ENCODE peak calls at places on chromosome 17, in six cellular contexts. S, K, V, G, H and E are unnamed samples.

GRCh38 chr17:71412803-71413202 is 708.0 kb upstream of the SOX9 start:
- DNase-seq in S (peak; percentile 97), H (peak; percentile 94), G (peak; percentile 92), V (no peak), K (no peak), E (peak; percentile 93)

GRCh38 chr17:54972406-54973138 is 4.0 kb downstream of the STXBP4 start:
- DNase-seq in V (no peak), G (no peak), S (no peak), K (no peak), H (no peak), E (no peak)

GRCh38 chr17:45388604-45389325 is 43.9 kb downstream of the ARHGAP27 start:
- DNase-seq in K (no peak), S (no peak), V (no peak), H (peak; percentile 7), G (no peak), E (no peak)

GRCh38 chr17:14203392-14203791 is 33.3 kb downstream of the CDRT15 start:
- DNase-seq in G (no peak), H (peak; percentile 7), S (no peak), K (no peak), V (no peak), E (no peak)

GRCh38 chr17:73099504-73099903 is 7.0 kb upstream of the SLC39A11 start:
- DNase-seq in G (no peak), S (no peak), H (no peak), V (no peak), K (no peak), E (no peak)

GRCh38 chr17:65198653-65199382 is 61.6 kb downstream of the RGS9 start:
- DNase-seq in S (peak; percentile 56), G (no peak), H (peak; percentile 75), K (no peak), V (no peak), E (no peak)

GRCh38 chr17:4750606-4751005 is 10.9 kb upstream of the CXCL16 start:
- DNase-seq in K (no peak), H (no peak), S (no peak), V (no peak), G (no peak), E (no peak)

GRCh38 chr17:43713494-43714162 is 45.0 kb downstream of the SOST start:
- DNase-seq in V (no peak), H (no peak), K (no peak), S (no peak), G (no peak), E (no peak)

GRCh38 chr17:35345926-35346771 is 27.3 kb downstream of the SLFN11 start:
- DNase-seq in V (peak; percentile 85), G (peak; percentile 24), K (peak; percentile 89), S (peak; percentile 22), H (peak; percentile 46), E (no peak)

GRCh38 chr17:2230877-2231276 is 72.7 kb downstream of the SMG6 start:
- DNase-seq in G (no peak), K (no peak), H (peak; percentile 80), V (no peak), S (no peak), E (no peak)

GRCh38 chr17:64599187-64599676 is 62.9 kb downstream of the SMURF2 start:
- DNase-seq in K (no peak), V (no peak), G (no peak), H (no peak), S (peak; percentile 36), E (no peak)

GRCh38 chr17:34163681-34164080 is 91.4 kb upstream of the CCL2 start:
- DNase-seq in V (no peak), G (no peak), S (no peak), K (no peak), H (peak; percentile 9), E (no peak)

GRCh38 chr17:38750312-38751121 is 2.0 kb upstream of the PSMB3 start:
- DNase-seq in K (no peak), G (no peak), S (no peak), V (no peak), H (no peak), E (no peak)

GRCh38 chr17:73907601-73907910 is 263.3 kb upstream of the SDK2 start:
- DNase-seq in G (no peak), H (no peak), K (no peak), V (no peak), S (no peak), E (no peak)

GRCh38 chr17:60971515-60972369 is 294.1 kb downstream of the BCAS3 start:
- DNase-seq in H (peak; percentile 80), K (no peak), S (peak; percentile 56), G (no peak), V (no peak), E (peak; percentile 14)

GRCh38 chr17:61312406-61313295 is 87.0 kb upstream of the TBX2 start:
- DNase-seq in S (no peak), K (no peak), H (no peak), G (no peak), V (no peak), E (no peak)

GRCh38 chr17:82808921-82809905 is 30.6 kb downstream of the ZNF750 start:
- DNase-seq in K (no peak), S (peak; percentile 14), V (no peak), G (no peak), H (no peak), E (no peak)

GRCh38 chr17:39361064-39361463 is 40.4 kb downstream of the FBXL20 start:
- DNase-seq in G (no peak), S (no peak), H (no peak), K (no peak), V (no peak), E (no peak)

GRCh38 chr17:10738516-10739258 is 8.9 kb upstream of the TMEM220 start:
- DNase-seq in K (no peak), S (no peak), V (no peak), H (no peak), G (no peak), E (no peak)

GRCh38 chr17:39144414-39144813 is 7.0 kb downstream of the PLXDC1 start:
- DNase-seq in G (peak; percentile 64), V (peak; percentile 92), K (peak; percentile 85), H (peak; percentile 39), S (peak; percentile 85), E (no peak)

GRCh38 chr17:50267074-50267841 is 7.0 kb upstream of the TMEM92 start:
- DNase-seq in K (no peak), V (peak; percentile 59), S (peak; percentile 37), H (peak; percentile 20), G (no peak), E (no peak)

GRCh38 chr17:38730526-38731379 is 612 bp downstream of the CISD3 start:
- DNase-seq in G (no peak), S (peak; percentile 49), K (peak; percentile 83), H (peak; percentile 76), V (peak; percentile 92), E (no peak)

GRCh38 chr17:2986925-2987324 is 76.5 kb downstream of the OR1D5 start:
- DNase-seq in G (no peak), K (no peak), S (no peak), H (no peak), V (peak; percentile 2), E (no peak)

GRCh38 chr17:48241131-48241591 is 133.6 kb downstream of the SNX11 start:
- DNase-seq in S (peak; percentile 75), G (peak; percentile 34), H (peak; percentile 75), V (no peak), K (peak; percentile 34), E (no peak)

GRCh38 chr17:70521821-70522256 is 352.5 kb downstream of the KCNJ2 start:
- DNase-seq in G (no peak), V (no peak), S (peak; percentile 22), K (peak; percentile 61), H (peak; percentile 0), E (no peak)

GRCh38 chr17:60631119-60631518 is 31.1 kb downstream of the PPM1D start:
- DNase-seq in V (no peak), S (peak; percentile 23), H (no peak), G (no peak), K (no peak), E (no peak)

GRCh38 chr17:66441012-66441703 is 138.7 kb downstream of the PRKCA start:
- DNase-seq in H (no peak), V (no peak), S (no peak), K (no peak), G (no peak), E (no peak)

GRCh38 chr17:61490540-61490975 is 38.3 kb downstream of the TBX4 start:
- DNase-seq in G (peak; percentile 70), K (no peak), S (peak; percentile 24), H (peak; percentile 86), V (no peak), E (peak; percentile 45)

GRCh38 chr17:81710514-81711308 is 1.4 kb upstream of the SLC25A10 start:
- DNase-seq in K (no peak), V (no peak), H (peak; percentile 35), G (no peak), S (no peak), E (no peak)
- TF ChIP-seq CTCF in K (no peak), V (no peak), H (no peak), G (no peak), S (no peak), E (no peak)

GRCh38 chr17:75689441-75689873 is 22.3 kb downstream of the SAP30BP start:
- DNase-seq in H (no peak), S (no peak), V (no peak), K (no peak), G (no peak), E (no peak)
- H3K4me3 ChIP-seq in H (no peak overlapping the region), S (no peak overlapping the region), V (no peak overlapping the region), K (no peak overlapping the region), G (no peak overlapping the region), E (no peak overlapping the region)

GRCh38 chr17:77269696-77270681 is 129.2 kb downstream of the SEC14L1 start:
- DNase-seq in V (no peak), G (no peak), H (no peak), S (no peak), K (no peak), E (no peak)

GRCh38 chr17:77266213-77266612 is 125.4 kb downstream of the SEC14L1 start:
- DNase-seq in K (no peak), S (no peak), H (no peak), V (no peak), G (no peak), E (no peak)

GRCh38 chr17:77264617-77265230 is 124.0 kb downstream of the SEC14L1 start:
- DNase-seq in K (no peak), V (no peak), S (no peak), G (no peak), H (no peak), E (no peak)

GRCh38 chr17:77271421-77271820 is 130.7 kb downstream of the SEC14L1 start:
- DNase-seq in H (no peak), K (no peak), V (no peak), S (no peak), G (no peak), E (no peak)

GRCh38 chr17:77266891-77267341 is 126.1 kb downstream of the SEC14L1 start:
- DNase-seq in H (no peak), S (no peak), K (no peak), G (no peak), V (no peak), E (no peak)
- TF ChIP-seq CTCF in H (peak; percentile 26), S (peak; percentile 40), K (no peak), G (peak; percentile 14), V (no peak), E (peak; percentile 55)

DNA sequence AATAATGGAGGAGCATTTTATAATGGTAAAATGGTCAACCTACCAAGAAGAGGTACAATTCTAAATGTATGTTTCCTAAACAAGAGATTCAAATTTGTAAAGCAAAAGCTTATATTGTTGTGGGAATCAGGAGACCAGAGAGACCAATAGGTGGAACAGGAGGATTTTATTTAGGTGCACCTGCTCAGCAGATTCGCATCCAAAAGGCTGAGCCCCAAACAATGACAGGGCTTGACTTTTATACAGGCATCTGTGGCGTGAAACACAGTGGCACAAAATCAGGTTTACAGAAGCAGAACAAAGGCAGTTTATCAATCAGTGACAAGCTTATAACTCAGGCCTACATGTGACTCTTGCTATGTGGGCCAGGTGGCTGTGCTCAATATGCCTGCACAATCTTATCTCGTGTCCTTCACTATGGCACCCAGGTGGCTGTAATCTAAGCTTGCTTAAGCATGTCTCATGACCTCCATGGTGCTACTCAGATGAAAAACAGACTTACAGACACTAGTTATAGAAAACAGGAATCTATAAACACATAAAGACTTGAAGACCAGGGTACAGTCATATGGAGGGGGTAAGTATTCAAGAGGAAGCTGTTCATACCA is 780.2 kb upstream of the CA10 start:
- DNase-seq in K (no peak), G (no peak), H (no peak), V (no peak), S (no peak), E (no peak)
- H3K4me3 ChIP-seq in K (no peak overlapping the region), G (no peak overlapping the region), H (no peak overlapping the region), V (no peak overlapping the region), S (no peak overlapping the region), E (no peak overlapping the region)